ENCODE peak calls at places on chromosomes 6 and 20, in seven cellular contexts. One of them, this sample, is unnamed.
A peak's percentile ranks its signal among the peaks of the same experiment; 100 is the strongest.

GRCh38 chr6:164144316-164144715 is 729.8 kb downstream of the QKI start:
- DNase-seq in CD8-positive, alpha-beta T cell: no peak
- DNase-seq in ovary: no peak
- DNase-seq in astrocyte of the cerebellum: no peak
- DNase-seq in lung: no peak
- DNase-seq in neural progenitor cell: no peak
- DNase-seq in prostate gland: no peak
- DNase-seq in this sample: no peak

GRCh38 chr6:111922454-111923297 is 49.4 kb upstream of the FYN start:
- DNase-seq in ovary: no peak
- DNase-seq in lung: no peak
- DNase-seq in prostate gland: no peak
- DNase-seq in CD8-positive, alpha-beta T cell: no peak
- DNase-seq in neural progenitor cell: peak; percentile 17
- DNase-seq in astrocyte of the cerebellum: peak; percentile 8
- DNase-seq in this sample: no peak

GRCh38 chr6:89681983-89682564 is 43.5 kb upstream of the LYRM2 start:
- DNase-seq in prostate gland: no peak
- DNase-seq in neural progenitor cell: no peak
- DNase-seq in astrocyte of the cerebellum: no peak
- DNase-seq in lung: no peak
- DNase-seq in ovary: no peak
- DNase-seq in CD8-positive, alpha-beta T cell: no peak
- DNase-seq in this sample: no peak

GRCh38 chr20:14712302-14712739 is 374.9 kb upstream of the FLRT3 start:
- DNase-seq in lung: no peak
- DNase-seq in prostate gland: peak; percentile 29
- DNase-seq in ovary: no peak
- DNase-seq in CD8-positive, alpha-beta T cell: no peak
- DNase-seq in neural progenitor cell: peak; percentile 41
- DNase-seq in astrocyte of the cerebellum: peak; percentile 13
- DNase-seq in this sample: no peak

GRCh38 chr6:160420253-160420968 is 72.2 kb downstream of the SLC22A3 start:
- DNase-seq in astrocyte of the cerebellum: no peak
- DNase-seq in lung: no peak
- DNase-seq in CD8-positive, alpha-beta T cell: no peak
- DNase-seq in ovary: no peak
- DNase-seq in prostate gland: no peak
- DNase-seq in neural progenitor cell: no peak
- DNase-seq in this sample: no peak

GRCh38 chr20:44732327-44732726 is 13.3 kb upstream of the KCNK15 start:
- DNase-seq in lung: no peak
- DNase-seq in prostate gland: no peak
- DNase-seq in astrocyte of the cerebellum: no peak
- DNase-seq in neural progenitor cell: no peak
- DNase-seq in ovary: no peak
- DNase-seq in CD8-positive, alpha-beta T cell: no peak
- DNase-seq in this sample: no peak

GRCh38 chr20:37627060-37627766 is 66.6 kb upstream of the CTNNBL1 start:
- DNase-seq in lung: no peak
- DNase-seq in astrocyte of the cerebellum: peak; percentile 31
- DNase-seq in neural progenitor cell: peak; percentile 88
- DNase-seq in prostate gland: peak; percentile 13
- DNase-seq in ovary: no peak
- DNase-seq in CD8-positive, alpha-beta T cell: no peak
- DNase-seq in this sample: no peak

GRCh38 chr20:32227316-32227715 is 19.6 kb downstream of the POFUT1 start:
- DNase-seq in neural progenitor cell: no peak
- DNase-seq in prostate gland: no peak
- DNase-seq in lung: no peak
- DNase-seq in astrocyte of the cerebellum: no peak
- DNase-seq in ovary: no peak
- DNase-seq in CD8-positive, alpha-beta T cell: no peak
- DNase-seq in this sample: no peak

GRCh38 chr6:167827062-167827587 is 414 bp downstream of the AFDN start:
- DNase-seq in prostate gland: no peak
- DNase-seq in CD8-positive, alpha-beta T cell: no peak
- DNase-seq in ovary: peak; percentile 34
- DNase-seq in neural progenitor cell: no peak
- DNase-seq in lung: no peak
- DNase-seq in astrocyte of the cerebellum: no peak
- DNase-seq in this sample: no peak

GRCh38 chr20:18992418-18992817 is 178.8 kb downstream of the SCP2D1 start:
- DNase-seq in ovary: no peak
- DNase-seq in neural progenitor cell: no peak
- DNase-seq in prostate gland: no peak
- DNase-seq in lung: no peak
- DNase-seq in CD8-positive, alpha-beta T cell: no peak
- DNase-seq in astrocyte of the cerebellum: no peak
- DNase-seq in this sample: no peak

GRCh38 chr6:79872986-79873385 is 74.4 kb downstream of the ELOVL4 start:
- DNase-seq in neural progenitor cell: no peak
- DNase-seq in CD8-positive, alpha-beta T cell: no peak
- DNase-seq in ovary: no peak
- DNase-seq in lung: no peak
- DNase-seq in astrocyte of the cerebellum: no peak
- DNase-seq in prostate gland: no peak
- DNase-seq in this sample: no peak

GRCh38 chr6:139186242-139186641 is 51.4 kb downstream of the HECA start:
- DNase-seq in neural progenitor cell: no peak
- DNase-seq in CD8-positive, alpha-beta T cell: no peak
- DNase-seq in astrocyte of the cerebellum: no peak
- DNase-seq in lung: no peak
- DNase-seq in ovary: no peak
- DNase-seq in prostate gland: no peak
- DNase-seq in this sample: no peak

GRCh38 chr6:166167801-166168615 is at the start of gene TBXT:
- DNase-seq in ovary: no peak
- DNase-seq in astrocyte of the cerebellum: no peak
- DNase-seq in neural progenitor cell: peak; percentile 84
- DNase-seq in prostate gland: no peak
- DNase-seq in CD8-positive, alpha-beta T cell: no peak
- DNase-seq in lung: no peak
- DNase-seq in this sample: no peak

GRCh38 chr6:122400121-122400450 is 634 bp downstream of the HSF2 start:
- DNase-seq in CD8-positive, alpha-beta T cell: no peak
- DNase-seq in astrocyte of the cerebellum: no peak
- DNase-seq in prostate gland: no peak
- DNase-seq in ovary: no peak
- DNase-seq in neural progenitor cell: no peak
- DNase-seq in lung: no peak
- DNase-seq in this sample: no peak

GRCh38 chr6:152201134-152201533 is 393.7 kb downstream of the ESR1 start:
- DNase-seq in CD8-positive, alpha-beta T cell: no peak
- DNase-seq in ovary: no peak
- DNase-seq in prostate gland: no peak
- DNase-seq in lung: no peak
- DNase-seq in neural progenitor cell: no peak
- DNase-seq in astrocyte of the cerebellum: no peak
- DNase-seq in this sample: no peak

GRCh38 chr6:166761801-166762200 is 134.8 kb upstream of the RPS6KA2 start:
- DNase-seq in ovary: no peak
- DNase-seq in prostate gland: no peak
- DNase-seq in astrocyte of the cerebellum: no peak
- DNase-seq in neural progenitor cell: no peak
- DNase-seq in CD8-positive, alpha-beta T cell: no peak
- DNase-seq in lung: no peak
- DNase-seq in this sample: no peak

GRCh38 chr20:21809961-21810523 is 104.6 kb downstream of the PAX1 start:
- DNase-seq in lung: no peak
- DNase-seq in prostate gland: no peak
- DNase-seq in ovary: no peak
- DNase-seq in CD8-positive, alpha-beta T cell: no peak
- DNase-seq in astrocyte of the cerebellum: no peak
- DNase-seq in neural progenitor cell: no peak
- DNase-seq in this sample: no peak

GRCh38 chr20:52190437-52191131 is 995 bp downstream of the ZFP64 start:
- DNase-seq in astrocyte of the cerebellum: no peak
- DNase-seq in neural progenitor cell: peak; percentile 45
- DNase-seq in CD8-positive, alpha-beta T cell: no peak
- DNase-seq in lung: no peak
- DNase-seq in prostate gland: peak; percentile 19
- DNase-seq in ovary: peak; percentile 11
- DNase-seq in this sample: no peak

GRCh38 chr6:165439928-165440554 is 130.6 kb upstream of the C6orf118 start:
- DNase-seq in neural progenitor cell: peak; percentile 61
- DNase-seq in prostate gland: no peak
- DNase-seq in ovary: no peak
- DNase-seq in astrocyte of the cerebellum: peak; percentile 74
- DNase-seq in CD8-positive, alpha-beta T cell: no peak
- DNase-seq in lung: no peak
- DNase-seq in this sample: no peak

GRCh38 chr6:113735487-113735886 is 121.7 kb upstream of the MARCKS start:
- DNase-seq in ovary: no peak
- DNase-seq in lung: no peak
- DNase-seq in CD8-positive, alpha-beta T cell: no peak
- DNase-seq in astrocyte of the cerebellum: no peak
- DNase-seq in prostate gland: no peak
- DNase-seq in neural progenitor cell: no peak
- DNase-seq in this sample: no peak

GRCh38 chr6:113732384-113732966 is 124.7 kb upstream of the MARCKS start:
- DNase-seq in CD8-positive, alpha-beta T cell: no peak
- DNase-seq in ovary: peak; percentile 8
- DNase-seq in lung: no peak
- DNase-seq in neural progenitor cell: peak; percentile 80
- DNase-seq in prostate gland: no peak
- DNase-seq in astrocyte of the cerebellum: no peak
- DNase-seq in this sample: peak; percentile 39

GRCh38 chr6:113731528-113731927 is 125.6 kb upstream of the MARCKS start:
- DNase-seq in CD8-positive, alpha-beta T cell: no peak
- DNase-seq in prostate gland: no peak
- DNase-seq in lung: no peak
- DNase-seq in neural progenitor cell: no peak
- DNase-seq in astrocyte of the cerebellum: no peak
- DNase-seq in ovary: no peak
- DNase-seq in this sample: no peak

GRCh38 chr6:113734886-113735481 is 122.2 kb upstream of the MARCKS start:
- DNase-seq in astrocyte of the cerebellum: no peak
- DNase-seq in neural progenitor cell: no peak
- DNase-seq in prostate gland: no peak
- DNase-seq in CD8-positive, alpha-beta T cell: no peak
- DNase-seq in lung: no peak
- DNase-seq in ovary: no peak
- DNase-seq in this sample: no peak

GRCh38 chr6:113733386-113733785 is 123.8 kb upstream of the MARCKS start:
- DNase-seq in astrocyte of the cerebellum: no peak
- DNase-seq in prostate gland: no peak
- DNase-seq in neural progenitor cell: no peak
- DNase-seq in ovary: no peak
- DNase-seq in CD8-positive, alpha-beta T cell: no peak
- DNase-seq in lung: no peak
- DNase-seq in this sample: no peak
- H3K4me3 ChIP-seq in astrocyte of the cerebellum: no peak overlapping the region
- H3K4me3 ChIP-seq in prostate gland: no peak overlapping the region
- H3K4me3 ChIP-seq in neural progenitor cell: no peak overlapping the region
- H3K4me3 ChIP-seq in ovary: no peak overlapping the region
- H3K4me3 ChIP-seq in CD8-positive, alpha-beta T cell: no peak overlapping the region
- H3K4me3 ChIP-seq in lung: no peak overlapping the region
- H3K4me3 ChIP-seq in this sample: no peak overlapping the region

DNA sequence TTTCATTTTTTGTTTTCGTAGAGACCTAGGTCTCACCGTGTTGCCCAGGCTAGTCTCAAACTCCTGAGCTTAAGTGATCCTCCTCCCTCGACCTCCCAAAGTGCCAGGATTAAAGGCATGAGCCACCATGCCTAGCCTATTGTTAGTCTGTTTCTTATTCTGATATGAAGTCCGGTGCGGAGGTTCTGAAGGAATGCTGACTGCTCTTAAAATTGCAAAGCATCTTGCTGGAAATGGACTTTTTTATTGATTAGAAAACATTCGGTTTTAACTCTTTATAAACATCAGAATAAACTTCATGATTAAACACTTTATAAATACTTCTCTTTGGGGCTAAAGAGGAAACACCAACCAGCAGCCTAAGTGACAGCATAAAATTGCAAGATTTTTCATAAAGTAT is 3.2 kb downstream of the TNFAIP3 start:
- DNase-seq in astrocyte of the cerebellum: no peak
- DNase-seq in CD8-positive, alpha-beta T cell: no peak
- DNase-seq in prostate gland: no peak
- DNase-seq in neural progenitor cell: no peak
- DNase-seq in ovary: no peak
- DNase-seq in lung: no peak
- DNase-seq in this sample: no peak
- H3K4me3 ChIP-seq in astrocyte of the cerebellum: no peak overlapping the region
- H3K4me3 ChIP-seq in CD8-positive, alpha-beta T cell: peak overlapping the region; percentile 75
- H3K4me3 ChIP-seq in prostate gland: no peak overlapping the region
- H3K4me3 ChIP-seq in neural progenitor cell: peak overlapping the region; percentile 22
- H3K4me3 ChIP-seq in ovary: peak overlapping the region; percentile 93
- H3K4me3 ChIP-seq in lung: no peak overlapping the region
- H3K4me3 ChIP-seq in this sample: no peak overlapping the region

DNA sequence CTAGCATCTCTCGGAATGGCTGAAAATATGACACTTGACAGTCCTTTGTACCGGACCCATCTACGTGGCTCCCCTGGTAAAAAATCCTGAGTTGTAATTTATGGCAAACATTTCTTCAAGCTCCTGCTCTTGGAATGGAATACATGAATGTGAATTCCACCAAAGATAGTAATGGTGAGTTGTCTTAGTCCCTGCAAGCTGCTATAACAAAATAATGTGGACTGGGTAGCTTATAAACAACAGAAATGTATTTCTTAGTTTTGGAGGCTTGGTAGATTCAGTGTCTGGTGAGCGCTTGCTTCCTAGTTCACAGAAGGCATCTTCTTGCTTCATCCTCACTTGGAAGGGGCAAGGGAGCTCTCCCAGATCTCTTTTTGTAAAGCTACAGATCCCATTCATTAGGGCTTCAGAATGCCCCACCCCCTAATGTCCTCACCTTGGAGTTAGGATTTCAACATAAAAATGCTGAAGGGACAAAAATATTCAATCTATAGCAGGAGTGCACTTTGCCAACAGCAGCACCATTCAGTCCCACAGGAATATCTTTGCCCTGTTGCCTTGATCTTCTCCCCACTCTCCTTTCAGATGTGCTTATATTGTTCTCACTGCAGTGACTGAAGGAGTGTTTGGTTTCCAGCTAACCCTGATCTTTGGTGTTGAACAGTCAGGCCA is 167.8 kb upstream of the HDAC2 start:
- DNase-seq in CD8-positive, alpha-beta T cell: no peak
- DNase-seq in lung: no peak
- DNase-seq in ovary: no peak
- DNase-seq in prostate gland: no peak
- DNase-seq in astrocyte of the cerebellum: no peak
- DNase-seq in neural progenitor cell: no peak
- DNase-seq in this sample: no peak
- H3K4me3 ChIP-seq in CD8-positive, alpha-beta T cell: no peak overlapping the region
- H3K4me3 ChIP-seq in lung: no peak overlapping the region
- H3K4me3 ChIP-seq in ovary: no peak overlapping the region
- H3K4me3 ChIP-seq in prostate gland: no peak overlapping the region
- H3K4me3 ChIP-seq in astrocyte of the cerebellum: no peak overlapping the region
- H3K4me3 ChIP-seq in neural progenitor cell: no peak overlapping the region
- H3K4me3 ChIP-seq in this sample: no peak overlapping the region

DNA sequence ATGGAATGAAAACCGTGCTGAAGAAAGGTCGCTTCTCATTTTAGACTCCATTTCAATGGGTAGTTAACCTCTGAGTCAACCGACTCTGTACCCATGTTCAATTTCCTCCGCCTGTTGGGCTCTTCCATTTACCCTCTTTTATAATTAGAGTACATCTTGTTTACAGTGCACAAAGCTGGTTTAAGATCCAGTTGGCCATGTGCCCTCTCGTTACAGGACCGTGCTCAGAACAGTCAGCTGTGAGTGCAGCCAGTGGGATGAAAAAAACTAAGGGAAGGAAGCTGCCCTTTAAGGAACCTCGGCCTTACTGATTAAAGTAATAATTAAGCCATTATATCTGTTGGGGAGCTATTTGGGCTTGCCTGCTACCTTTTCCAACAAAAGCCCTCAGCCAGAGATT is 68.7 kb downstream of the TMEM170B start:
- DNase-seq in CD8-positive, alpha-beta T cell: no peak
- DNase-seq in astrocyte of the cerebellum: no peak
- DNase-seq in lung: no peak
- DNase-seq in prostate gland: peak; percentile 48
- DNase-seq in neural progenitor cell: no peak
- DNase-seq in ovary: no peak
- DNase-seq in this sample: no peak
- H3K4me3 ChIP-seq in CD8-positive, alpha-beta T cell: no peak overlapping the region
- H3K4me3 ChIP-seq in astrocyte of the cerebellum: no peak overlapping the region
- H3K4me3 ChIP-seq in lung: no peak overlapping the region
- H3K4me3 ChIP-seq in prostate gland: no peak overlapping the region
- H3K4me3 ChIP-seq in neural progenitor cell: no peak overlapping the region
- H3K4me3 ChIP-seq in ovary: no peak overlapping the region
- H3K4me3 ChIP-seq in this sample: no peak overlapping the region